ENCODE peak calls at places on chromosomes 6 and 20, in six cellular contexts. W is AG10803, N is thyroid gland, J is heart right ventricle, D is AG04450, A is upper lobe of right lung. T is an unnamed sample.

GRCh38 chr20:20130399-20130798 is 78.1 kb downstream of the CFAP61 start:
- DNase-seq in W (no peak), J (no peak), D (no peak), N (no peak), A (no peak), T (no peak)

GRCh38 chr6:123925360-123925759 is 121.7 kb downstream of the NKAIN2 start:
- DNase-seq in D (no peak), N (no peak), J (no peak), A (no peak), W (no peak), T (peak)

GRCh38 chr20:1391640-1392442 is 1.0 kb downstream of the FKBP1A start:
- DNase-seq in A (no peak), W (no peak), D (no peak), J (no peak), N (peak), T (no peak)

GRCh38 chr20:49247792-49248191 is 28.6 kb downstream of the DDX27 start:
- DNase-seq in J (no peak), N (no peak), A (no peak), W (no peak), D (no peak), T (no peak)

GRCh38 chr6:116327803-116328527 is 42.8 kb upstream of the DSE start:
- DNase-seq in A (no peak), N (no peak), W (no peak), J (no peak), D (no peak), T (no peak)

GRCh38 chr6:16639689-16640480 is 121.4 kb downstream of the ATXN1 start:
- DNase-seq in J (no peak), N (no peak), D (peak), W (peak), A (no peak), T (peak)

GRCh38 chr6:63509652-63510352 is 62.5 kb upstream of the LOC128125822 start:
- DNase-seq in J (peak), A (no peak), W (peak), N (peak), D (no peak), T (no peak)

GRCh38 chr6:38337819-38338465 is 301.8 kb downstream of the BTBD9 start:
- DNase-seq in A (no peak), N (no peak), D (peak), W (peak), J (no peak), T (no peak)

GRCh38 chr6:164097557-164098398 is 683.3 kb downstream of the QKI start:
- DNase-seq in W (peak), N (no peak), D (no peak), J (no peak), A (no peak), T (no peak)

GRCh38 chr6:42450314-42451145 is 1.2 kb downstream of the TRERF1 start:
- DNase-seq in A (no peak), J (no peak), D (no peak), W (no peak), N (peak), T (peak)

GRCh38 chr6:113381957-113382356 is 475.2 kb upstream of the MARCKS start:
- DNase-seq in W (peak), J (no peak), N (peak), A (no peak), D (no peak), T (peak)

GRCh38 chr6:159852877-159853276 is 37.9 kb upstream of the MAS1 start:
- DNase-seq in J (no peak), N (no peak), A (no peak), D (no peak), W (peak), T (no peak)

GRCh38 chr6:97815413-97815812 is 532.4 kb upstream of the MMS22L start:
- DNase-seq in J (no peak), D (no peak), A (no peak), N (no peak), W (no peak), T (no peak)

GRCh38 chr20:13119583-13119982 is 101.5 kb upstream of the ISM1 start:
- DNase-seq in N (peak), A (no peak), D (peak), W (peak), J (no peak), T (peak)

GRCh38 chr6:88047510-88048150 is at the start of gene SPACA1:
- DNase-seq in D (no peak), A (no peak), W (no peak), J (peak), N (no peak), T (no peak)

GRCh38 chr6:108806669-108807068 is 41.6 kb upstream of the ARMC2 start:
- DNase-seq in A (no peak), D (no peak), N (no peak), J (no peak), W (no peak), T (no peak)

GRCh38 chr6:139452176-139452876 is 77.9 kb upstream of the CITED2 start:
- DNase-seq in J (no peak), D (no peak), N (no peak), A (no peak), W (peak), T (no peak)

GRCh38 chr6:153804755-153805330 is 234.2 kb upstream of the OPRM1 start:
- DNase-seq in N (peak), D (no peak), W (no peak), A (no peak), J (no peak), T (no peak)

GRCh38 chr6:87391334-87391733 is 16.4 kb upstream of the CFAP206 start:
- DNase-seq in W (peak), J (no peak), D (no peak), A (no peak), N (no peak), T (no peak)

GRCh38 chr6:93417421-93417996 is 1.9 kb downstream of the EPHA7 start:
- DNase-seq in W (no peak), A (no peak), N (no peak), J (no peak), D (no peak), T (no peak)

GRCh38 chr6:41706876-41707564 is 28.4 kb downstream of the TFEB start:
- DNase-seq in J (no peak), D (no peak), A (no peak), N (peak), W (peak), T (no peak)

GRCh38 chr20:62955519-62956386 is 3.2 kb downstream of the SLC17A9 start:
- DNase-seq in D (no peak), J (no peak), N (peak), W (no peak), A (no peak), T (no peak)

GRCh38 chr6:107823047-107823557 is 1.0 kb downstream of the SCML4 start:
- DNase-seq in A (no peak), D (no peak), J (no peak), N (no peak), W (no peak), T (peak)

GRCh38 chr6:21846541-21847451 is 253.2 kb downstream of the SOX4 start:
- DNase-seq in N (no peak), D (no peak), W (no peak), J (no peak), A (no peak), T (peak)

GRCh38 chr20:62007127-62007647 is 58.5 kb downstream of the TAF4 start:
- DNase-seq in J (no peak), D (no peak), N (no peak), A (no peak), W (no peak), T (no peak)

GRCh38 chr6:153129873-153130514 is 1.1 kb downstream of the RGS17 start:
- DNase-seq in J (no peak), A (no peak), N (peak), W (no peak), D (no peak), T (no peak)

GRCh38 chr6:20335872-20336271 is 65.8 kb upstream of the E2F3 start:
- DNase-seq in N (no peak), J (no peak), W (no peak), A (no peak), D (no peak), T (no peak)

GRCh38 chr6:85458782-85459181 is 8.9 kb downstream of the NT5E start:
- DNase-seq in W (peak), D (no peak), J (no peak), N (peak), A (no peak), T (no peak)

GRCh38 chr6:15621203-15622044 is 41.4 kb downstream of the DTNBP1 start:
- DNase-seq in A (peak), N (peak), D (no peak), J (peak), W (peak), T (peak)

GRCh38 chr6:15619330-15619729 is 43.5 kb downstream of the DTNBP1 start:
- DNase-seq in A (no peak), J (no peak), W (no peak), N (no peak), D (no peak), T (no peak)

GRCh38 chr6:15622045-15622750 is 40.6 kb downstream of the DTNBP1 start:
- DNase-seq in A (no peak), W (no peak), N (no peak), D (no peak), J (no peak), T (no peak)

GRCh38 chr6:15618685-15619084 is 44.1 kb downstream of the DTNBP1 start:
- DNase-seq in J (no peak), W (no peak), D (no peak), N (no peak), A (no peak), T (no peak)

GRCh38 chr6:15620616-15621015 is 42.2 kb downstream of the DTNBP1 start:
- DNase-seq in J (no peak), W (no peak), A (no peak), N (no peak), D (no peak), T (no peak)
- H3K4me3 ChIP-seq in J (no peak), W (no peak), A (no peak), N (no peak), D (no peak), T (no peak)

GRCh38 chr6:156782691-156783320 is 5.6 kb downstream of the ARID1B start:
- DNase-seq in J (no peak), W (no peak), D (no peak), A (no peak), N (no peak), T (no peak)
- H3K4me3 ChIP-seq in J (peak), W (peak), D (peak), A (peak), N (peak), T (peak)

DNA sequence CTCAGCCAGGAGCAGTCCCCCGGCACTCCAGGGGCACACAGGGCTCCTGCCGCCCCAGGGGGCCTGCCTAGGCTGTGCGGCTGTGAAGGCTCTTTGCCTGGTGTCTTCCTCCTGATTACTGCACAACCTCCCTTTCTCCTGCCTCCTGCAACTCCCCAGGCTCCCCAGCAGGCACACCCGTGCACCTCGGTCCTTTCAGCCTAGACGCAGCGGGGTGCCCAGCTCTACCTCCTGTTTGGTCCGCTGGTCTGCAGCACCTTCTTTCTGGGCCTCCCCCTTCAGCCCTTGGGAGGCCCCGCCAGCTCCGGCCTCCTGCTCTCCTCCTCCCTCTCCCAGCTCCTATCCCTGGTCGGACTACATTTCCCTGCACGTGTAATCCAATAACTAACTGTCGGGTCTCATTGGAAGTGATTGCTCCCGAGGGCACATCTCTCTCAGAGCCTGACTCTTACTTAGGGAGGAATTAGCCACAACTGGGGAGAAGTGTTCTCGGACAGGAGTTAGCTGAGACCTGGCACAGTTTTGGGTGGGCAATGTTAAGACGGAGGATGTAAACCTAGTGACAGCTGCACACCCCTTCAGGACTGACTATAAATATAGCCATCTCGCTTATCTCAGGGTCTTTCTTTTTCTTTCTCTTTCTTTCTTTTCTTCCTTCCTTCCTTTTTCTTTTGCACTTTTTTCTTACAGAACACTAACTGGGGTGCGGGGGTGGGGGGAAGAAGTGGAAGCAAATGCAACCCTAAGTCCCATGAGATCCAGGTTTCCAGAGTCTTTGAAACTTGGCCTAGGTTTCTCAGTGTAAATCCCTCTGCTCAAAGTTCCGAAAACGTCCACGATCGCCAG is 1.1 kb upstream of the FOXF2 start:
- DNase-seq in N (no peak), D (no peak), W (no peak), A (no peak), J (no peak), T (no peak)
- H3K4me3 ChIP-seq in N (no peak), D (peak), W (peak), A (peak), J (no peak), T (no peak)

GRCh38 chr20:43916073-43916874 is 1.6 kb downstream of the TOX2 start:
- DNase-seq in W (peak), J (no peak), A (no peak), D (no peak), N (no peak), T (peak)

GRCh38 chr20:43913291-43914025 is 1.2 kb upstream of the TOX2 start:
- DNase-seq in J (no peak), A (no peak), W (no peak), D (no peak), N (no peak), T (no peak)

GRCh38 chr20:43915209-43916072 is 789 bp downstream of the TOX2 start:
- DNase-seq in W (peak), J (peak), A (no peak), D (no peak), N (no peak), T (peak)

GRCh38 chr20:43914286-43914685 is 366 bp upstream of the TOX2 start:
- DNase-seq in W (no peak), J (no peak), D (no peak), N (no peak), A (no peak), T (peak)

GRCh38 chr20:43914697-43915208 is at the start of gene TOX2:
- DNase-seq in D (no peak), W (peak), J (peak), N (peak), A (no peak), T (peak)
- H3K4me3 ChIP-seq in D (peak), W (peak), J (peak), N (peak), A (peak), T (peak)

GRCh38 chr6:112300888-112301287 is 46.2 kb upstream of the RFPL4B start:
- DNase-seq in N (no peak), A (no peak), J (no peak), W (peak), D (no peak), T (no peak)
- H3K4me3 ChIP-seq in N (no peak), A (no peak), J (no peak), W (no peak), D (no peak), T (no peak)

DNA sequence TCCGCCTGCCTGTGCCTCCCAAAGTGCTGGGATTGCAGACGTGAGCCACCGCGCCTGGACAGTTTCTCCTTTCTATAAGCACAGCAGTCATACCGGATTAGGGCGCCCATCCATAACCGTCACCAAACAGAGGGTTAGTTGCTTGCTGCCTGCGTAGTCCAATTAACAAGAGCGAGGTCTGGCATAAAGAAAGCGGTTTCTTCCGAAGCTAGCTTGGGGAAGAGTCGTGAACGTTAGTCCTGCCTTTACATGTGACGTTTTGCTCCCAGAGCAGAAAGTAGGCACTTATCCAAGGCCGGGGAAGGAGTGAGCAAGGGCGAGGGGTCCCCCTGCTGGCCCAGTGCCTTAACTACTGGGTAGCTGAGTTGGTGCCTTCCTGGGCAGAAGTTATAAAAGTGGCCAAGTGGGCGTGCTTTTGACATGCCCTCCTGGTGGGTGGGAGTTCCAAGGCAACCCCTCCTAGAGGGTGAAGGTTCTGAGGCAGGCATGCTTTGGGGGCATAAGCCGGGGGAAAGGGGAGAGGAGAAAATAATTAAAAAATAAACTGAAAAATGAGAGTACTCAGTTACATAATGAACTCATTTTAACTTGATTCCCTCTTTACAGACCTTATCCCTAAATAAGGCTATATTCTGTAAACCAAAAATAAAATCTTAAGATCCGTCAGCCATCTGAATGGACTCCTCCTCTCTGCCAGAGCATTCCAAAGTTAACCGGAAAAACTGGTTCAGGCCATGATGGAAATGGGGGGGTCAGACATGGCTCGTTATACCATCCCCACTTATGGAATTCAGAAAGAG is 88.0 kb downstream of the FAM217A start:
- DNase-seq in J (peak), W (peak), A (peak), N (peak), D (peak), T (peak)
- H3K4me3 ChIP-seq in J (peak), W (peak), A (peak), N (peak), D (no peak), T (no peak)

GRCh38 chr6:45843848-45844521 is 171.7 kb downstream of the CLIC5 start:
- DNase-seq in A (no peak), D (no peak), J (no peak), W (peak), N (peak), T (no peak)
- H3K4me3 ChIP-seq in A (no peak), D (no peak), J (no peak), W (no peak), N (no peak), T (no peak)

DNA sequence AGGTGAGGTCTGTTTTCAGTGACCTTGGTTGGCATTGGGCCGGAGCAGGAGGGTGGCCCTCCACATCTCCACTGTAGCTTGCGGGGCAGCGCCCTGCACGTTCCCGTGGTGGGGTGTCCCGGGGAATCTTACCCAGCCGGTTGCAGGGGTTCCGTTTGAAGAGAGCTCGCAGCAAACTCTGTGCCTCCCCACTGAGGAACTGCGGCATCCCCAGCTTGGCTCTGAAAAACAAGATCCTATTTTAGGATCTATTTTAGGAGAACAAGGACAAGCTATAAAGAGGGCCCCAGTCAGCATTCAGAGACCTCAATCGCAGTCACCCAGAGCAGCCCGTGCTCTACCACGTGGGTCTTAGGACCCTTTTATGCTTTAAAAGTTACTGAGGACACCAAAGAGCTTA is 97.8 kb downstream of the RAMACL start:
- DNase-seq in J (no peak), D (no peak), A (no peak), N (no peak), W (no peak), T (no peak)
- H3K4me3 ChIP-seq in J (no peak), D (no peak), A (no peak), N (no peak), W (no peak), T (no peak)